ENCODE peak calls at places on chromosomes 16 and 17, in four cellular contexts. F is IMR-90, N is HAP-1, I is mammary epithelial cell. Z is an unnamed sample. For H3K9me3, the result is how much of the 10 kb centered on the place peaks cover.

GRCh38 chr17:61307905-61308886 is 91.4 kb upstream of the TBX2 start:
- DNase-seq in F (peak), N (no peak), I (no peak), Z (no peak)

GRCh38 chr16:81616321-81617020 is 162.6 kb upstream of the PLCG2 start:
- DNase-seq in F (peak), N (no peak), I (no peak), Z (peak)

GRCh38 chr16:72210571-72210970 is 38.6 kb upstream of the PMFBP1 start:
- DNase-seq in F (no peak), N (no peak), I (no peak), Z (no peak)

GRCh38 chr16:75446416-75446815 is 13.1 kb upstream of the CFDP1 start:
- DNase-seq in F (no peak), N (no peak), I (no peak), Z (no peak)

GRCh38 chr16:77780378-77780837 is 8.0 kb upstream of the VAT1L start:
- DNase-seq in F (peak), N (no peak), I (peak), Z (no peak)

GRCh38 chr17:51731941-51732722 is 426.4 kb downstream of the CA10 start:
- DNase-seq in F (no peak), N (no peak), I (no peak), Z (no peak)

GRCh38 chr16:88411951-88412576 is 29.3 kb downstream of the ZNF469 start:
- DNase-seq in F (no peak), N (no peak), I (no peak), Z (no peak)

GRCh38 chr16:88437367-88437964 is 15.6 kb upstream of the ZFPM1 start:
- DNase-seq in F (peak), N (peak), I (peak), Z (peak)

GRCh38 chr17:80031691-80032480 is 3.8 kb downstream of the TBC1D16 start:
- DNase-seq in F (no peak), N (no peak), I (no peak), Z (no peak)

GRCh38 chr17:38729886-38730525 is at the start of gene CISD3:
- DNase-seq in F (peak), N (peak), I (peak), Z (peak)

GRCh38 chr17:17414316-17414937 is 62.4 kb upstream of the MED9 start:
- DNase-seq in F (peak), N (no peak), I (peak), Z (no peak)

GRCh38 chr17:1639549-1639948 is 6.0 kb downstream of the SCARF1 start:
- DNase-seq in F (no peak), N (no peak), I (no peak), Z (peak)

GRCh38 chr17:50055055-50055425 is 870 bp upstream of the ITGA3 start:
- DNase-seq in F (no peak), N (no peak), I (peak), Z (no peak)

GRCh38 chr17:57945999-57946797 is 9.0 kb downstream of the CUEDC1 start:
- DNase-seq in F (peak), N (no peak), I (peak), Z (no peak)

GRCh38 chr17:81865733-81866439 is 5.3 kb downstream of the ARHGDIA start:
- DNase-seq in F (no peak), N (peak), I (peak), Z (no peak)

GRCh38 chr17:47176438-47176837 is 12.7 kb downstream of the CDC27 start:
- DNase-seq in F (no peak), N (no peak), I (no peak), Z (no peak)

GRCh38 chr17:34254651-34255380 is at the start of gene CCL2:
- DNase-seq in F (peak), N (peak), I (no peak), Z (no peak)

GRCh38 chr17:6599364-6599763 is 41.1 kb downstream of the KIAA0753 start:
- DNase-seq in F (peak), N (no peak), I (no peak), Z (no peak)

GRCh38 chr16:85309656-85310587 is 197.7 kb upstream of the CIBAR2 start:
- DNase-seq in F (no peak), N (no peak), I (no peak), Z (peak)

GRCh38 chr17:31657876-31658275 is 201.2 kb downstream of the COPRS start:
- DNase-seq in F (no peak), N (no peak), I (no peak), Z (no peak)

GRCh38 chr16:81623365-81624102 is 155.6 kb upstream of the PLCG2 start:
- DNase-seq in F (peak), N (peak), I (peak), Z (no peak)

GRCh38 chr17:37752482-37752881 is 7.6 kb upstream of the HNF1B start:
- DNase-seq in F (peak), N (no peak), I (peak), Z (no peak)

GRCh38 chr17:59642535-59642934 is 22.8 kb downstream of the CLTC start:
- DNase-seq in F (no peak), N (no peak), I (no peak), Z (no peak)

GRCh38 chr17:52383493-52384100 is 225.1 kb upstream of the CA10 start:
- DNase-seq in F (peak), N (peak), I (peak), Z (no peak)

GRCh38 chr16:21226749-21227148 is 6.8 kb upstream of the ANKS4B start:
- DNase-seq in F (no peak), N (no peak), I (no peak), Z (no peak)

GRCh38 chr16:81520560-81521135 is 76.0 kb downstream of the CMIP start:
- DNase-seq in F (no peak), N (no peak), I (no peak), Z (no peak)

GRCh38 chr16:6081320-6081976 is 983.9 kb upstream of the EEF2KMT start:
- DNase-seq in F (no peak), N (peak), I (peak), Z (no peak)

GRCh38 chr17:50426814-50427787 is 1.1 kb downstream of the ACSF2 start:
- DNase-seq in F (peak), N (peak), I (peak), Z (no peak)

GRCh38 chr17:77306048-77306789 is 165.4 kb downstream of the SEC14L1 start:
- DNase-seq in F (no peak), N (no peak), I (peak), Z (no peak)

GRCh38 chr17:58534901-58535421 is 20.5 kb upstream of the MTMR4 start:
- DNase-seq in F (peak), N (no peak), I (peak), Z (no peak)

GRCh38 chr17:14581181-14581830 is 280.4 kb downstream of the HS3ST3B1 start:
- DNase-seq in F (no peak), N (no peak), I (no peak), Z (no peak)

GRCh38 chr17:47987240-47987835 is 16.4 kb downstream of the CDK5RAP3 start:
- DNase-seq in F (no peak), N (peak), I (no peak), Z (no peak)

GRCh38 chr16:70582280-70582978 is 58.8 kb downstream of the SF3B3 start:
- DNase-seq in F (no peak), N (no peak), I (no peak), Z (no peak)

GRCh38 chr17:61480414-61480807 is 28.2 kb downstream of the TBX4 start:
- DNase-seq in F (no peak), N (no peak), I (no peak), Z (peak)

GRCh38 chr17:55709984-55710383 is 12.7 kb downstream of the TMEM100 start:
- DNase-seq in F (no peak), N (no peak), I (no peak), Z (no peak)

GRCh38 chr17:68290955-68291835 is at the start of the genes ARSG and SLC16A6:
- DNase-seq in F (peak), N (peak), I (no peak), Z (peak)

GRCh38 chr17:19331553-19332245 is 30.8 kb downstream of the B9D1 start:
- DNase-seq in F (peak), N (no peak), I (no peak), Z (peak)

DNA sequence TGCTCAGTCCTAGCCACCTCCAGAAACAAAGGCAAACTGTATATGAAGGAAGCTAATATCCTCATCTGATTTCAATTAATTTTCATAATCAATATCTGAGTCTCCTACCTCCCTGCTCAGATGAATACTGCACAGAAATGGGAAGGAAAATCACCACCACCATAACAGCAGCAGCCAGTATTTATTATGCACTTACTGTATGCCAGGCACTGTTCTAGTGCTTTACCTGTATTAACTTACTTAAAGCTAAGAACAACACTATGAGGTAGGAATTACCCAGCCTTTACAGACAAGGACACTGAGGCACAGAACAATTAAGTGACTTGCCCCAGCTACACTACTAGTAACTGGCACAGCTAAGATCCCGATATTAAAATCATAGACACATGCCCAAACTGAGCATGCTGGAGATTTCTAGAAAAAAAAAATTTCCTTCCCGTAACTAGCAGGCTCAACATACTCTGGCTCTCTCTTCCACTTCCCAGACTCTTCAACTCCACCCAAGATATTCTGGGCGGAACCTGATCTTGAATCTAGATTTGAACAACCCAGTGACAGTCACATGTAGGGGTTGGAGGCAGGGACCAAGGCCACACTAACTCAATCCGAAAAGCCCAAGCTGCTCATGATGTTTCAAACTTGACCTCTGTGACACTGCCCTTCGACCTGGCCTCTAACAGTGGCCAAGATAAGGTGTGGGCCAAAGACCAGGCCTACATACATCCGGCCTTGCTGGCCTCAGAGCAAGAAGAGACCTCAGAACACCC is 3.9 kb downstream of the TRIM25 start:
- DNase-seq in F (no peak), N (no peak), I (no peak), Z (peak)
- H3K4me3 ChIP-seq in F (no peak), N (no peak), I (no peak), Z (no peak)

DNA sequence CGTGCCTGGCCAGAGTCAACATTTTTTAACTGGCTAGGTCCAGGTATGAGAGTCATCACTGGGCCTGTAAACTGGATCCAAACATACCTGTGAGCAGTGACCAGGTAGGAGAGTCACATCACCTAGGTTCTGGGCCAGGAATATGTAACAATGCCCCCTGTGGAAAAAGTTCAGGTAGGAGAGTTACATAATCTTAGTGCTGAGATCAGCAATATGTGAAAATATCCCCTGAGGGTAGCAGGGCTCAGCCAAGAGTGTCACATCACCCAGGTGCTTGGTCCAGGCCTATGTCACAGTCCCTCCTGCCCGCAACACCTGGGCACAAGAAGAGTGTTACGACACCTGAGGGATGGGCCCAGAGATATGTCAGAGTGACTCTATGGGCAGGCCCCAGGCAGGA is 2104.7 kb downstream of the TP53TG3F start:
- DNase-seq in F (no peak), N (no peak), I (no peak), Z (no peak)
- H3K9me3 ChIP-seq in F (under half), N (under half), I (under half), Z (under half)

DNA sequence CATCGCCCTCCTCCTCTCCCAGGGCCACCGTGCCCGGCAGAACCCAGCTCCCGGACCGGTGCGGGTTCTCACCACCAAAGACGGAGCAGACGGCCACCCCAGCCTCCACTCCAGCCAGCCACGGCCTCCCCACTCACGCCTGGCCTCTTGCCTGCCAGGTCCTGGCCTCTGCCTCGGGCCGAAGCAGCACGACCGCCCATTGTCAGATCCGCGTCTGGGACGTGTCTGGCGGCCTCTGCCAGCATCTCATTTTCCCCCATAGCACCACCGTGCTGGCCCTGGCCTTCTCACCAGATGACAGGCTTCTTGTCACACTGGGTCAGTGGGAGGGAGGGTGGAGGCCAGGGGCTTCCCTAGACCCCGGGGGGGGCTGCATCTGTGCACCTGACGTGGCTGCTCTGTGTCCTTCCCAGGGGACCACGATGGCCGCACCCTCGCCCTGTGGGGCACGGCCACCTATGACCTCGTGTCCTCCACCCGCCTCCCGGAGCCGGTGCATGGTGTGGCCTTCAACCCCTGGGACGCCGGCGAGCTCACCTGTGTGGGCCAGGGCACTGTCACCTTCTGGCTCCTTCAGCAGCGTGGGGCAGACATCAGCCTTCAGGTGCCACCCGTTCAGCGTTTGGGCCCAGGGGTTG is 6.6 kb upstream of the RHOT2 start:
- DNase-seq in F (no peak), N (no peak), I (no peak), Z (no peak)
- H3K4me3 ChIP-seq in F (no peak), N (no peak), I (no peak), Z (no peak)

GRCh38 chr17:53466733-53467132 is 356.0 kb upstream of the KIF2B start:
- DNase-seq in F (no peak), N (no peak), I (no peak), Z (no peak)
- H3K9me3 ChIP-seq in F (under half), N (under half), I (under half), Z (under half)

GRCh38 chr17:75224983-75225382 is 19.5 kb downstream of the NUP85 start:
- DNase-seq in F (no peak), N (no peak), I (no peak), Z (no peak)
- H3K4me3 ChIP-seq in F (no peak), N (no peak), I (no peak), Z (no peak)

DNA sequence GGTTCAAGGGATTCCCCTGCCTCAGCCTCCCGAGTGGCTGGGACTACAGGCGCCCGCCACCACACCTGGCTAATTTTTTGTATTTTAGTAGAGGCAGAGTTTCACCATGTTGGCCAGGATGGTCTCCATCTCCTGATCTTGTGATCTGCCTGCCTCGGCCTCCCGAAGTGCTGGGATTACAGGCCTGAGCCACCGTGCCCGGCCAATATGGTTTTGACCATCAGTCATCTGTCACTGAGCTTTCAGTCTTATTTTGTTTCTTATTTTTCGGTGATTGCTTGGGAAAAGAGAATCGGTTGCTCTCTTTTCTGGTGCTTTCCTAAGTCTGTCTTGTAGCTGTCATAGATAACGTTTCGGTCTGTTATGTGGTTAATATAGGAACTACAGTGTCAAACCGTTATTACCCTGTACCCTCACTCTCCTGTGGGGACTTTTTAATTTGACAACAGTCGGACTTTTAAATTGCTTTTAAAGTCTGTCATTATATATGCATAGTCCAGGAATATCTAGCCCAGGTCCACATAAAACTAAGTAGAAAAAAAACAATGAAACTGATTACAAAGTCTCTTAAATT is 453.4 kb downstream of the KCNJ18 start:
- DNase-seq in F (no peak), N (no peak), I (no peak), Z (peak)
- H3K9me3 ChIP-seq in F (under half), N (under half), I (under half), Z (under half)